ENCODE peak calls at places on chromosomes 12 and 14, in eight cellular contexts. F is cardiac muscle cell, D is heart left ventricle, G is dorsolateral prefrontal cortex, B is body of pancreas, E is thoracic aorta, Y is tibial artery, A is HCT116. Q is an unnamed sample.

GRCh38 chr12:55806982-55807381 is 10.5 kb downstream of the SARNP start:
- DNase-seq in Y (no peak), B (no peak), E (no peak), G (no peak), F (no peak), D (no peak), A (no peak), Q (no peak)

GRCh38 chr14:85991156-85991555 is 461.2 kb downstream of the FLRT2 start:
- DNase-seq in B (no peak), G (no peak), D (no peak), Y (no peak), F (no peak), A (no peak), E (no peak), Q (no peak)

GRCh38 chr12:1845010-1845409 is 24.6 kb downstream of the LRTM2 start:
- DNase-seq in Y (peak; percentile 34), F (no peak), G (no peak), B (no peak), A (no peak), E (no peak), D (no peak), Q (no peak)

GRCh38 chr12:24049101-24049500 is 99.6 kb upstream of the SOX5 start:
- DNase-seq in B (no peak), Y (no peak), G (no peak), E (no peak), D (no peak), F (no peak), A (no peak), Q (no peak)

GRCh38 chr14:24798911-24799310 is 164.9 kb upstream of the GZMB start:
- DNase-seq in D (no peak), A (no peak), E (no peak), G (no peak), B (no peak), Y (no peak), F (no peak), Q (no peak)

GRCh38 chr14:105503918-105504692 is 13.1 kb downstream of the TEDC1 start:
- DNase-seq in A (no peak), G (peak; percentile 24), D (no peak), F (no peak), B (no peak), E (no peak), Y (peak; percentile 59), Q (no peak)

GRCh38 chr14:74085047-74085637 is 386 bp downstream of the LIN52 start:
- DNase-seq in F (peak; percentile 21), G (peak; percentile 35), A (no peak), Y (no peak), B (no peak), E (no peak), D (no peak), Q (no peak)

GRCh38 chr12:49296836-49297694 is 2.1 kb downstream of the PRPH start:
- DNase-seq in G (no peak), A (peak; percentile 62), D (no peak), B (peak; percentile 62), F (no peak), E (no peak), Y (peak; percentile 60), Q (no peak)

GRCh38 chr14:65257405-65257804 is 155.1 kb upstream of the MAX start:
- DNase-seq in D (no peak), F (no peak), Y (no peak), A (no peak), E (no peak), G (no peak), B (no peak), Q (no peak)

GRCh38 chr14:32826404-32827082 is 112.1 kb upstream of the NPAS3 start:
- DNase-seq in D (no peak), B (no peak), F (peak; percentile 44), E (no peak), G (peak; percentile 51), A (no peak), Y (no peak), Q (no peak)

GRCh38 chr12:53939141-53940108 is 794 bp downstream of the HOXC13 start:
- DNase-seq in F (peak; percentile 60), A (no peak), D (no peak), G (no peak), Y (no peak), E (no peak), B (peak; percentile 10), Q (no peak)

GRCh38 chr12:4908694-4909396 is 860 bp upstream of the KCNA1 start:
- DNase-seq in B (no peak), G (peak; percentile 63), Y (no peak), F (no peak), D (no peak), E (no peak), A (no peak), Q (no peak)

GRCh38 chr12:122006186-122006926 is 15.3 kb upstream of the BCL7A start:
- DNase-seq in E (no peak), B (no peak), A (no peak), Y (no peak), G (no peak), F (no peak), D (peak; percentile 48), Q (no peak)

GRCh38 chr14:70722418-70722817 is 80.7 kb downstream of the TTC9 start:
- DNase-seq in E (no peak), Y (no peak), A (no peak), F (no peak), B (no peak), D (no peak), G (no peak), Q (no peak)

GRCh38 chr12:127803545-127803944 is 463.4 kb upstream of the TMEM132C start:
- DNase-seq in E (no peak), G (no peak), F (no peak), D (no peak), A (no peak), B (no peak), Y (no peak), Q (no peak)

GRCh38 chr12:126708492-126708896 is 1558.5 kb upstream of the TMEM132C start:
- DNase-seq in Y (no peak), D (no peak), F (peak; percentile 35), G (no peak), B (no peak), A (no peak), E (no peak), Q (no peak)

GRCh38 chr12:66017736-66018135 is 112.8 kb downstream of the LLPH start:
- DNase-seq in A (no peak), Y (no peak), D (no peak), B (no peak), F (peak; percentile 38), G (no peak), E (no peak), Q (no peak)

GRCh38 chr14:102215071-102215470 is 75.4 kb downstream of the WDR20 start:
- DNase-seq in E (peak; percentile 19), F (peak; percentile 78), Y (no peak), D (no peak), A (no peak), B (peak; percentile 32), G (peak; percentile 65), Q (no peak)

GRCh38 chr14:100212476-100213333 is 26.2 kb upstream of the YY1 start:
- DNase-seq in E (no peak), B (no peak), A (no peak), G (no peak), D (peak; percentile 23), Y (no peak), F (no peak), Q (no peak)

GRCh38 chr12:30965613-30965985 is 39.1 kb downstream of the TSPAN11 start:
- DNase-seq in E (no peak), B (peak; percentile 45), G (no peak), A (peak; percentile 6), Y (no peak), D (peak; percentile 15), F (no peak), Q (no peak)

GRCh38 chr12:19485240-19485639 is 45.9 kb downstream of the AEBP2 start:
- DNase-seq in G (no peak), B (no peak), Y (no peak), F (no peak), D (no peak), E (no peak), A (no peak), Q (no peak)

GRCh38 chr12:19489168-19489567 is 49.9 kb downstream of the AEBP2 start:
- DNase-seq in A (no peak), G (no peak), F (no peak), B (no peak), Y (no peak), D (no peak), E (no peak), Q (no peak)

GRCh38 chr12:19496249-19497208 is 57.2 kb downstream of the AEBP2 start:
- DNase-seq in F (no peak), G (no peak), A (no peak), Y (no peak), E (no peak), D (no peak), B (no peak), Q (no peak)

GRCh38 chr12:19491863-19492262 is 52.6 kb downstream of the AEBP2 start:
- DNase-seq in E (no peak), F (no peak), D (no peak), B (no peak), A (no peak), Y (no peak), G (no peak), Q (no peak)

GRCh38 chr12:19490908-19491307 is 51.6 kb downstream of the AEBP2 start:
- DNase-seq in D (no peak), Y (no peak), G (no peak), A (no peak), E (no peak), F (no peak), B (peak; percentile 20), Q (no peak)
- H3K27ac ChIP-seq in D (no peak overlapping the region), Y (peak overlapping the region; percentile 1), G (no peak overlapping the region), A (no peak overlapping the region), E (no peak overlapping the region), F (no peak overlapping the region), B (no peak overlapping the region), Q (no peak overlapping the region)

GRCh38 chr12:67854351-67854750 is 134.9 kb upstream of the IFNG-AS1 start:
- DNase-seq in D (no peak), A (no peak), B (no peak), Y (no peak), G (no peak), E (no peak), F (no peak), Q (no peak)
- TF ChIP-seq CTCF in D (no peak), A (no peak), B (no peak), Y (no peak), G (no peak), E (no peak), F (no peak), Q (no peak)

GRCh38 chr14:55077691-55078151 is 26.3 kb downstream of the MAPK1IP1L start:
- DNase-seq in F (peak; percentile 60), G (no peak), D (no peak), B (peak; percentile 67), E (no peak), A (peak; percentile 92), Y (no peak), Q (no peak)
- H3K27ac ChIP-seq in F (no peak overlapping the region), G (no peak overlapping the region), D (no peak overlapping the region), B (no peak overlapping the region), E (no peak overlapping the region), A (peak overlapping the region; percentile 70), Y (no peak overlapping the region), Q (no peak overlapping the region)

GRCh38 chr12:12608557-12608957 is 3.1 kb upstream of the CREBL2 start:
- DNase-seq in E (no peak), B (no peak), A (no peak), G (no peak), D (no peak), Y (no peak), F (peak; percentile 25), Q (no peak)
- TF ChIP-seq CTCF in E (no peak), B (peak; percentile 4), A (no peak), G (no peak), D (no peak), Y (no peak), F (no peak), Q (no peak)

Q was measured in ascending aorta.